ENCODE peak calls at places on chromosomes 4 and X, in six cellular contexts. L is Calu3, U is astrocyte of the spinal cord, P is dorsolateral prefrontal cortex, B is cardiac fibroblast, N is WTC11. Q is an unnamed sample.

GRCh38 chr4:71268156-71268555 is 70.7 kb upstream of the SLC4A4 start:
- DNase-seq in U (no peak), L (no peak), N (no peak), P (no peak), B (no peak), Q (no peak)

GRCh38 chr4:92303621-92304027 is at the start of gene GRID2:
- DNase-seq in U (peak), N (peak), L (peak), P (peak), B (peak), Q (no peak)

GRCh38 chr4:17033256-17034245 is 135.1 kb upstream of the LDB2 start:
- DNase-seq in B (no peak), L (no peak), P (no peak), U (no peak), N (no peak), Q (no peak)

GRCh38 chr4:7108046-7108625 is 40.3 kb upstream of the GRPEL1 start:
- DNase-seq in U (no peak), N (no peak), L (no peak), P (no peak), B (no peak), Q (no peak)

GRCh38 chrX:3268804-3269203 is 77.6 kb downstream of the MXRA5 start:
- DNase-seq in N (no peak), U (no peak), B (peak), P (no peak), L (no peak), Q (no peak)

GRCh38 chrX:43741843-43742573 is 85.9 kb downstream of the MAOA start:
- DNase-seq in P (no peak), B (peak), L (no peak), U (peak), N (no peak), Q (peak)

GRCh38 chr4:5455003-5455585 is 253.3 kb downstream of the EVC2 start:
- DNase-seq in N (no peak), P (no peak), B (no peak), U (no peak), L (no peak), Q (no peak)

GRCh38 chr4:76499461-76499860 is 64.4 kb downstream of the SHROOM3 start:
- DNase-seq in L (no peak), P (no peak), B (no peak), U (no peak), N (no peak), Q (no peak)

GRCh38 chrX:46837543-46838481 is 969 bp downstream of the RP2 start:
- DNase-seq in B (peak), N (no peak), U (peak), P (no peak), L (no peak), Q (no peak)

GRCh38 chr4:117771647-117772337 is 262.5 kb upstream of the NDST3 start:
- DNase-seq in L (peak), N (peak), P (no peak), U (no peak), B (no peak), Q (no peak)

GRCh38 chr4:184805462-184806245 is 20.1 kb downstream of the ACSL1 start:
- DNase-seq in P (peak), L (peak), U (no peak), B (no peak), N (no peak), Q (no peak)

GRCh38 chrX:5632061-5632614 is 596.5 kb downstream of the NLGN4X start:
- DNase-seq in P (no peak), U (no peak), N (no peak), B (no peak), L (no peak), Q (no peak)

GRCh38 chr4:169348541-169348940 is 77.8 kb upstream of the SH3RF1 start:
- DNase-seq in L (no peak), P (no peak), B (no peak), U (no peak), N (no peak), Q (no peak)

GRCh38 chr4:169342906-169343560 is 72.3 kb upstream of the SH3RF1 start:
- DNase-seq in B (peak), N (no peak), P (no peak), U (peak), L (no peak), Q (no peak)

GRCh38 chr4:169342159-169342865 is 71.6 kb upstream of the SH3RF1 start:
- DNase-seq in P (no peak), N (no peak), L (no peak), B (no peak), U (no peak), Q (no peak)

GRCh38 chr4:169346840-169347239 is 76.1 kb upstream of the SH3RF1 start:
- DNase-seq in L (no peak), P (no peak), N (no peak), B (no peak), U (no peak), Q (no peak)

DNA sequence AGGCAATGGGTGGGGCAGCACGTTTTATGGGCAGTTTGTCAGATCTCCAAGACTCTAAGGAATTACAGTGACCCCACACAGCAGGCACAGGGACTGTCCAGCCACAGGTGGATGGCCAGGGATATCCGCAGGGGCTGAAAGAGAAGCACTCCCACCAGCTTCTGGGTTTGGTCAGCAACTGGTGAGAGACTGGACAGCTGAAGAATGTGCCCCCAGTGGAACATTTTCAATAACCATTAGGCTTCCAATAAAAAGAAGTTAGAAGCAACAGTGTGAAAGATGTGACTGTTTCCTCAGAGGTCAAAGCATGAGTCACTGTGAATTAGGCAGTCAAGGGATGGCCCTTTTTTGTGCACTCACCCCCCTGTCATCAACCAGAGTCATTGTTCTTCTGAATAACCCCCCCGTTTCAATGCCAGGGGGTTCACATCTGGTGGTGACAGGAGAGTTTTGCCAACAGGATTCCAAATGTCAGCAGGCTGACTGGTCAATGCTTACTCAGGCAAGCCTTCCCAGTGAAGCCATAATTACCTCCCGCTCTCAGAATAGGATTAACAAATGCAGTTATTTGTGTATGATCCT is 74.5 kb upstream of the SH3RF1 start:
- DNase-seq in L (no peak), B (peak), U (peak), P (peak), N (no peak), Q (no peak)
- TF ChIP-seq CTCF in L (no peak), B (no peak), U (no peak), P (no peak), N (no peak), Q (no peak)

GRCh38 chrX:87813566-87813965 is 296.0 kb downstream of the KLHL4 start:
- DNase-seq in L (no peak), U (no peak), N (no peak), B (peak), P (no peak), Q (no peak)
- TF ChIP-seq CTCF in L (no peak), U (no peak), N (no peak), B (no peak), P (no peak), Q (no peak)

GRCh38 chrX:150683112-150683511 is 10.1 kb upstream of the MTMR1 start:
- DNase-seq in N (no peak), B (no peak), P (no peak), U (no peak), L (no peak), Q (no peak)

GRCh38 chrX:150688911-150689451 is 4.2 kb upstream of the MTMR1 start:
- DNase-seq in U (peak), B (peak), N (no peak), L (peak), P (no peak), Q (peak)

GRCh38 chrX:150680974-150681373 is 12.2 kb upstream of the MTMR1 start:
- DNase-seq in N (no peak), U (peak), B (peak), L (peak), P (no peak), Q (peak)

GRCh38 chrX:150683536-150684146 is 9.6 kb upstream of the MTMR1 start:
- DNase-seq in B (peak), P (no peak), U (peak), L (peak), N (no peak), Q (no peak)
- TF ChIP-seq CTCF in B (peak), P (peak), U (peak), L (no peak), N (peak), Q (peak)

GRCh38 chr4:128298852-128299251 is 11.2 kb upstream of the PGRMC2 start:
- DNase-seq in P (no peak), B (no peak), U (no peak), L (no peak), N (no peak), Q (no peak)
- TF ChIP-seq CTCF in P (no peak), B (no peak), U (no peak), L (no peak), N (no peak), Q (no peak)